ENCODE peak calls at places on chromosomes 5 and 9, in eight cellular contexts. K is fibroblast of lung, G is A549, O is upper lobe of left lung, P is bronchial epithelial cell, X is heart right ventricle, W is choroid plexus epithelial cell, U is AG10803. B is an unnamed sample.

GRCh38 chr9:135215571-135216161 is 128.2 kb downstream of the OLFM1 start:
- DNase-seq in G (no peak), P (no peak), U (no peak), K (no peak), W (peak; percentile 25), X (peak; percentile 38), O (peak; percentile 71), B (peak; percentile 43)

GRCh38 chr9:85009251-85009650 is 339.7 kb downstream of the NTRK2 start:
- DNase-seq in K (no peak), O (no peak), W (no peak), U (no peak), P (no peak), G (no peak), X (no peak), B (no peak)

GRCh38 chr9:130985606-130986162 is 23.3 kb upstream of the LAMC3 start:
- DNase-seq in W (no peak), X (no peak), P (no peak), O (no peak), G (no peak), K (no peak), U (no peak), B (no peak)

GRCh38 chr9:80707120-80707519 is 982.2 kb downstream of the TLE1 start:
- DNase-seq in O (no peak), P (peak; percentile 67), X (no peak), G (no peak), W (peak; percentile 40), U (no peak), K (peak; percentile 17), B (peak; percentile 67)

GRCh38 chr9:116644099-116644688 is 42.9 kb upstream of the TRIM32 start:
- DNase-seq in O (no peak), K (peak; percentile 59), U (peak; percentile 94), P (no peak), X (no peak), G (no peak), W (peak; percentile 79), B (no peak)

GRCh38 chr9:112443200-112443599 is 43.4 kb upstream of the KIAA1958 start:
- DNase-seq in W (peak; percentile 64), K (peak; percentile 37), P (peak; percentile 27), X (no peak), U (peak; percentile 26), G (peak; percentile 23), O (no peak), B (peak; percentile 44)

GRCh38 chr9:99193466-99193821 is 28.3 kb downstream of the ALG2 start:
- DNase-seq in X (no peak), K (no peak), U (no peak), P (no peak), O (no peak), W (no peak), G (no peak), B (no peak)

GRCh38 chr5:77086611-77087483 is at the start of gene ZBED3:
- DNase-seq in U (peak; percentile 71), O (peak; percentile 91), G (peak; percentile 89), X (peak; percentile 63), K (peak; percentile 95), W (peak; percentile 72), P (peak; percentile 49), B (peak; percentile 83)

GRCh38 chr5:59813761-59814562 is 79.6 kb downstream of the PDE4D start:
- DNase-seq in U (peak; percentile 58), W (peak; percentile 90), K (peak; percentile 80), G (peak; percentile 80), O (no peak), X (no peak), P (peak; percentile 72), B (peak; percentile 77)

GRCh38 chr9:20319641-20320337 is 302.5 kb downstream of the MLLT3 start:
- DNase-seq in O (no peak), W (peak; percentile 79), K (peak; percentile 30), G (peak; percentile 31), P (peak; percentile 95), U (peak; percentile 32), X (no peak), B (peak; percentile 68)

DNA sequence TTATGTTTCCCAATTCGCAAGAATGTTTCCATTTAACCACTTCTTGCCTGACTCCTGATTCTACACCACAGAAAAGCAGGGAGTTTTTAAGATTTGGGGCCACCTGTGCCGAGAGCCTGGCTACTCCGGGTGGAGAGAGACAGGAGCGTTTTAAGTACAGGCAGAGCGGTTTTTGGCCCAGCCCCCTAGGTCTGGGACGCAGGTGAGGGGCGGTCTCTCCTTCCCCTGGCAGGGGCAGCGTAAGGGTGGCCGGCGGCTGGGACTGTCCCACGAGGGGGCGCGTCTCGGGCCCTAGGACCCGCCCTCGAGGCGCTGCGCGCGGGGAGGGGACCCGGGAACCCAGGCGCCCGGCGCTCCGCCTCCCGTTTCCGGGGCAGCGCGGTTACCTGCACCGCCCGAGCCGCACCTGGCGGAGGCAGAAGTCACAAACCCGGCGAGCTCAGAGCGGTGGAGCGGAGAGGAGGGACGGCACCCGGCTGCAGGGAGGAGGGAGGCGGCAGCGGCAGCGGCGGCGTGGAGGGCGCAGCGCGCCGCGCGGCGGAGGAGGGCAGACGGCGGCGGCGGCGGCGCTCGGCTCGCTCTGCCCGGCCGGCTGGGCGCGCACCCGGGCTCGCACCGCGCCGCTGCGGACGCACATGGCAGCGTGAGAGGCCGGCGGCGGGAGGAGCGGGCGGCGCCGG is at the start of gene WWC1:
- DNase-seq in P (peak; percentile 70), K (peak; percentile 22), U (no peak), G (peak; percentile 84), X (no peak), W (peak; percentile 29), O (peak; percentile 95), B (peak; percentile 37)
- TF ChIP-seq CTCF in P (peak; percentile 57), K (no peak), U (peak; percentile 25), G (peak; percentile 32), X (peak; percentile 15), W (no peak), O (no peak), B (no peak)

DNA sequence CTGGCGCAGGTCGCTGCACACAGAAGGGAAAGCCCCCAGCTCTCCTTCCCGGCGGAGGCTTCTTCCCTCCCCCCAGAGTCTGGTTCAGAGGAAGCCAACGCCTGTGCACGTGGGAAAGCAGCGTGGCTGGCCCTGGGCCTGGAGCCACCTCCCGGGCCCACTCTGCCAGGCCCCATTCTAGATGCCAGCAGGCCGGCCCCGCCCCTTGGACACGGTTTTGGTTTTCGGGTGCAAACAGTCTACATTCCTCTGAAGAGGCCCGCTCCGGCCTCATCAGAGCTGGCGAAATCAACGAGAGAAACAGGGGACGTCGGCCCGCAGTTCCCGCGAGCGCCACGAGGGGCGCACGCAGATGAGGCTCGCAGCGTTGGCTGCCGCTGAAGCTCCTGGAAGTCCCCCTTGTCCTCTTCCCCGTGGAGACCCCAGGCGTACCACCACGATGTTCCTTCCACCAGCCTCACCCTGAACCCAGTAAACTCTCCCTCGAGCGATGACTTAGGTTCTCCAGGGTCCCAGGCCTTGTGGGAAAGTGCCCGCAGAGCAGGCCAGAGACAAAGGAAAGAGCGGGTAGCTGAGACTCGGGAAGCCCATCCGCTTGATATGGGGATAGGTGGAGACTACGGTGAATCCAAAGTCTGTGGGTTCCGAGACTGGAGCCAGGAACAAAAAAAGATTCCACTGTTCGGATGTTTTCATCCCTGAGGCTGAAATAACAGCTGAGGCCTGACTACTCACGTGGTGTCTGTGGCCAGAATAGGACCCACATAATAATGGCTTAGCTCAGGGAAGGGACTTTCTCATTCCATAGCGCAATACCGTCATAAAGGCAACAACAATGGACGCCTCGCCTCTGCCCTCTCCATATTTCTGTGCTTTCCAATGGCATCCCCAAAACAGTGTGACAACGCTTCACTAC is 64.2 kb downstream of the KLF4 start:
- DNase-seq in U (peak; percentile 67), G (peak; percentile 72), K (peak; percentile 69), X (peak; percentile 76), P (peak; percentile 36), W (peak; percentile 66), O (peak; percentile 96), B (peak; percentile 63)
- H3K4me3 ChIP-seq in U (peak overlapping the region; percentile 29), G (peak overlapping the region; percentile 26), K (no peak overlapping the region), X (peak overlapping the region; percentile 13), P (no peak overlapping the region), W (peak overlapping the region; percentile 47), O (no peak overlapping the region), B (peak overlapping the region; percentile 33)

GRCh38 chr5:140801494-140801841 is 611 bp downstream of the PCDHA3 start:
- DNase-seq in X (no peak), K (no peak), P (no peak), U (no peak), O (no peak), G (peak; percentile 57), W (peak; percentile 2), B (no peak)

GRCh38 chr5:140802781-140803271 is 2.0 kb downstream of the PCDHA3 start:
- DNase-seq in O (peak; percentile 81), P (no peak), G (no peak), W (no peak), K (no peak), X (no peak), U (no peak), B (no peak)

GRCh38 chr5:140795259-140795641 is 598 bp downstream of the PCDHA2 start:
- DNase-seq in K (no peak), P (no peak), U (no peak), X (no peak), O (no peak), G (peak; percentile 41), W (peak; percentile 1), B (no peak)

GRCh38 chr5:140796718-140797095 is 2.1 kb downstream of the PCDHA2 start:
- DNase-seq in O (peak; percentile 72), U (no peak), K (no peak), W (no peak), X (no peak), P (no peak), G (no peak), B (no peak)

GRCh38 chr5:140800816-140801493 is at the start of gene PCDHA3:
- DNase-seq in P (peak; percentile 13), K (peak; percentile 39), U (peak; percentile 31), O (peak; percentile 64), W (peak; percentile 6), G (peak; percentile 74), X (no peak), B (peak; percentile 14)
- TF ChIP-seq CTCF in P (peak; percentile 2), K (no peak), U (peak; percentile 52), O (no peak), W (no peak), G (peak; percentile 61), X (peak; percentile 25), B (peak; percentile 13)

DNA sequence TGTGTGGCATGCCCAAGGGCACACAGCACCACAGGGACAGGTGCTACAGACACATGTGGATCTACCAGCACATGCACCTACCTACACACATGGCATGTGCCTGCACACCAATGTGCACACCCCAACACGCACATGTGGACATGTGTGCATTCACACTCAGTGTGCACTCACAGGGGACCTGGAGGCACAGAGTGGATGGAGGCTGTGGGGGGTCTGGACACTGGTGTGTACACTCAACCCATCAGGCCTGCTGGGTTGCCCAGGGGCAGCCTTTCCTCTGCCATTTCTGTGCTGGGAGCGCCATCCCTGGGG is 1.7 kb downstream of the CRB2 start:
- DNase-seq in G (no peak), W (no peak), K (no peak), O (no peak), X (no peak), U (no peak), P (no peak), B (no peak)
- H3K4me3 ChIP-seq in G (no peak overlapping the region), W (no peak overlapping the region), K (no peak overlapping the region), O (no peak overlapping the region), X (no peak overlapping the region), U (no peak overlapping the region), P (no peak overlapping the region), B (no peak overlapping the region)

DNA sequence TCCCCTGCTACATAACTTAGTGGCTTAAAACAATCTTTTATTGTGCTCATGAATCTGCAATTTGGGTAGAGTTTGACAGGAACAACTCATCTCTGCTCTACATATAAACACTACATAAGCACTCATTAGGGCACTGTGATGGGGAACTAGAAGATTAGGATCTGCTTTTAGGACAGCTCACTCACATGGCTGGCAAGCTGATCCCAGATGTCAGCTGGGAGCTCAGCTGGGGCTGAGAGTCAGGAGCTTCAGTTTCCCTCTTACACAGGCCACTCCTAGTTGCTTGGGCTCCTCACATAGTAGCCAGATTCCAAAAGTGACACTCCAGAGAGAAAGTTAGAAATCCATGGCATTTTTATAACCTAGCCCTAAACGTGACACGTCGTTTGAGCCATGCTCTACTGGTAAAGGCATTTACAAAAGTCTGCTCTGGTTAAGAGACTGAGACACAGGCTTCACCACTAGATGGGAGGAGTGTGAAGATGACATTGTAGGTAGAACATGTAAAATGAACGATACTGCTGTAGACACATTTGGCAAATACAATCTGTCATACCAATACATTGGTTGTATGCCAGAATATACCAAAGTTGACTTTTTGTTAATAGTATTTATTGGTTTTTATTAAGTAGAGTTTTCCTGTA is 23.6 kb downstream of the SCAI start:
- DNase-seq in W (peak; percentile 21), X (no peak), U (peak; percentile 62), P (no peak), K (peak; percentile 15), G (no peak), O (no peak), B (no peak)
- TF ChIP-seq CTCF in W (peak; percentile 22), X (no peak), U (peak; percentile 45), P (no peak), K (no peak), G (no peak), O (no peak), B (no peak)